ENCODE peak calls at places on chromosomes 13 and 19, in seven cellular contexts. P is stomach, W is transverse colon, G is SK-N-MC, S is sigmoid colon, Y is upper lobe of left lung, F is vagina. E is an unnamed sample. For H3K9me3, the result is how much of the 10 kb centered on the place peaks cover.

GRCh38 chr13:36518707-36519106 is 86.4 kb downstream of the CCNA1 start:
- DNase-seq in S (no peak), W (no peak), G (no peak), P (no peak), Y (no peak), F (no peak), E (no peak)

GRCh38 chr19:33256266-33256665 is 30.6 kb upstream of the SLC7A10 start:
- DNase-seq in G (no peak), S (no peak), P (no peak), Y (no peak), W (no peak), F (no peak), E (no peak)

GRCh38 chr13:38685974-38686571 is 804 bp upstream of the FREM2 start:
- DNase-seq in W (no peak), G (peak), S (no peak), F (no peak), Y (peak), P (no peak), E (no peak)

GRCh38 chr19:18278521-18279265 is 2.7 kb downstream of the JUND start:
- DNase-seq in Y (no peak), P (peak), F (no peak), G (no peak), W (peak), S (no peak), E (no peak)

GRCh38 chr19:7605490-7606222 is 10.0 kb downstream of the CAMSAP3 start:
- DNase-seq in W (no peak), Y (no peak), G (peak), F (no peak), P (no peak), S (no peak), E (no peak)

GRCh38 chr19:43532571-43532961 is 422 bp upstream of the ZNF575 start:
- DNase-seq in F (no peak), W (peak), Y (peak), P (peak), S (peak), G (no peak), E (peak)

GRCh38 chr13:99320693-99321481 is 13.7 kb upstream of the GPR183 start:
- DNase-seq in W (no peak), Y (no peak), P (no peak), G (peak), F (no peak), S (no peak), E (no peak)

GRCh38 chr19:48554385-48555091 is 2.6 kb downstream of the SULT2B1 start:
- DNase-seq in G (no peak), F (no peak), Y (no peak), S (no peak), P (no peak), W (no peak), E (no peak)

GRCh38 chr19:42450314-42450934 is 7.7 kb upstream of the CXCL17 start:
- DNase-seq in Y (peak), S (peak), W (peak), G (peak), F (no peak), P (peak), E (peak)

GRCh38 chr19:34962945-34963530 is 991 bp downstream of the ZNF792 start:
- DNase-seq in S (no peak), F (peak), Y (no peak), W (no peak), G (no peak), P (no peak), E (no peak)

DNA sequence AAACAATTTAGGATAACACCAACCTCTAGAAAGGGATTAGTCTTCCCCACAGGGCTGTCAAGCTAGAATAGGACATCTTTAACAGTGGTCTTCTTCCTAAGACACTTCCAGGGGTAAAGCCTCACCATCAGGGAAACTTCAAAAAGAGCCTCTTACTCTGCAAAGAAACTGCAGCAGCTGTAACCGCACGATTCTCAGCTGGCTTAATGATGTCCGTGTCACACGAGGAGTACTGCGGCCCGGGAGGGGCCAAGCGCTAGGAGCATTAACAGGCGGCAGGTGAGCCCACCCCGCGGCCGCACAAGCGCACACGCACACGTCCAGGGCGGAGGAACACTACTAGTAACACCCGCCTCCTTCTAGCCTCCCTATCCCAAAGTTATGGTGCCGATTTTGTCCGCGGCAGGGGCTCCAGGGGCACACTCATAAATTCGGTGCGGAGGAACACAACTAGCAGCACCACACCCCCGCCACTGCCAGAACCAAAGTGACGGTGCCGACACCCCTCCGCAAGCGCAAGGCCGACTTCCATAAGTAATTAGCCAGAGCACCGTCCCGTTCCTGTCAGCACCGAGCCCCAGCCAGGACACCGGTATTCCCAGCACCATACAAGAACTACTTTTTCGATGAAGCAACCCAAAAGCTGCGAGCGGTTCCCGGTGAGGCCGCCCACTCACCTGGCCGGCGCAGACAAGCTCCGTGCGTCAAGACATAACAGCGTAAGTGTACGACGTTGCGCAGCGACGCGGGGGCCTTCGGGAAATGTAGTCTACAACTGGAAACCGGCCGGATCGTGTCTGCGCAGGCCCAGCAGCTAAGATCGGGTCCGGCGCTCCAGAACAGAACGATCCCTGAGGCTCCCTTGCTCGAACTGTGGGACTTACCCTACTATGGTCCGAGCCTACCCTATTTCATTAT is at the start of the genes ZNF540 and ZNF571:
- DNase-seq in S (peak), Y (peak), P (peak), G (peak), F (peak), W (peak), E (peak)
- TF ChIP-seq POLR2AphosphoS5 in S (peak), Y (peak), P (peak), G (peak), F (peak), W (peak), E (peak)

GRCh38 chr19:8880864-8881488 is 48.8 kb downstream of the MBD3L1 start:
- DNase-seq in S (no peak), P (no peak), F (no peak), W (no peak), G (no peak), Y (no peak), E (no peak)
- H3K9me3 ChIP-seq in S (under half), P (under half), F (under half), W (under half), G (under half), Y (under half), E (under half)

GRCh38 chr13:20851844-20852402 is 50.6 kb downstream of the XPO4 start:
- DNase-seq in F (no peak), G (no peak), P (no peak), S (no peak), Y (peak), W (no peak), E (no peak)
- TF ChIP-seq POLR2AphosphoS5 in F (no peak), G (no peak), P (no peak), S (no peak), Y (no peak), W (no peak), E (no peak)

GRCh38 chr19:8811315-8812172 is 20.6 kb downstream of the ZNF558 start:
- DNase-seq in P (no peak), S (no peak), G (no peak), Y (no peak), F (peak), W (no peak), E (no peak)

GRCh38 chr19:8806661-8807060 is 25.4 kb downstream of the ZNF558 start:
- DNase-seq in P (no peak), Y (no peak), G (no peak), W (no peak), S (no peak), F (no peak), E (no peak)
- H3K9me3 ChIP-seq in P (half or more), Y (half or more), G (under half), W (half or more), S (half or more), F (half or more), E (half or more)

GRCh38 chr19:38031423-38031770 is 124.4 kb downstream of the SIPA1L3 start:
- DNase-seq in S (no peak), G (no peak), F (no peak), P (no peak), Y (no peak), W (no peak), E (no peak)
- TF ChIP-seq POLR2AphosphoS5 in S (no peak), G (no peak), F (no peak), P (no peak), Y (no peak), W (no peak), E (no peak)

GRCh38 chr19:51919606-51920005 is 7.7 kb upstream of the ZNF613 start:
- DNase-seq in Y (no peak), P (no peak), S (no peak), W (no peak), G (no peak), F (no peak), E (no peak)
- H3K9me3 ChIP-seq in Y (half or more), P (half or more), S (half or more), W (half or more), G (under half), F (under half), E (half or more)

GRCh38 chr19:11295180-11295579 is 780 bp upstream of the TSPAN16 start:
- DNase-seq in F (no peak), G (no peak), W (no peak), S (no peak), P (no peak), Y (no peak), E (no peak)

GRCh38 chr19:11291991-11292390 is 4.0 kb upstream of the TSPAN16 start:
- DNase-seq in P (no peak), Y (no peak), F (no peak), G (no peak), W (no peak), S (no peak), E (no peak)

GRCh38 chr19:11295665-11296245 is at the start of gene TSPAN16:
- DNase-seq in P (no peak), W (no peak), G (no peak), S (no peak), Y (no peak), F (no peak), E (no peak)

GRCh38 chr19:11291415-11291814 is 4.5 kb upstream of the TSPAN16 start:
- DNase-seq in Y (no peak), W (no peak), S (no peak), P (no peak), F (no peak), G (no peak), E (no peak)

GRCh38 chr19:11293468-11294389 is 2.2 kb upstream of the TSPAN16 start:
- DNase-seq in P (peak), Y (peak), S (peak), G (no peak), W (peak), F (peak), E (peak)
- TF ChIP-seq POLR2AphosphoS5 in P (peak), Y (peak), S (peak), G (peak), W (no peak), F (peak), E (peak)

DNA sequence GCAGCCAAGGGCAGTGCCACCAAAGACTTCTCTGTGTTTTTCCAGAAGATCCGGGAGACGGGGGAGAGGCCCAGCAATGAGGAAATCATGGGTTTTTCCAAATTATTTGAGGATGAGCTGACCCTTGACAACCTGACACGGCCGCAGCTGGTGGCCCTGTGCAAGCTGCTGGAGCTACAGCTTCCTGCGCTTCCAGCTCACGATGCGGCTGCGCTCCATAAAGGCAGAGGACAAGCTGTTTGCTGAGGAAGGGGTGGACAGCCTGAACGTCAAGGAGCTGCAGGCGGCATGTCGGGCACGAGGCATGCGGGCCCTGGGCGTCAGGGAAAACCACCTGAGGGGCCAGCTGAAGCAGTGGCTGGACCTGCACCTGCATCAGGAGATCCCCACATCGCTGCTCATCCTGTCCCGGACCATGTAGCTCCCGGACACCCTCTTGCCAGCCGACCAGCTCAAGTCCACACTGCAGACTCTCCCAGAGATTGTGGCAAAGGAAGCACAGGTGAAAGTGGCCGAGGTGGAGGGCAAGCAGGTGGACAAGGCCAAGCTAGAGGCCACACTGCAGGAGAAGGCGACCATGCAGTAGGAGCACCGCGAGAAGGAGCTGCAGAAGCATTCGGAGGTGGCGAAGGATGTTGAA is 11.7 kb downstream of the ZSCAN1 start:
- DNase-seq in W (no peak), G (no peak), P (no peak), F (no peak), S (no peak), Y (no peak), E (no peak)
- H3K9me3 ChIP-seq in W (under half), G (under half), P (half or more), F (under half), S (under half), Y (half or more), E (half or more)